ENCODE peak calls at places on chromosomes 5 and 9, in six cellular contexts. R, M, B, V, D and P are unnamed samples.

GRCh38 chr9:69380811-69381210 is 55.8 kb downstream of the ENTREP1 start:
- DNase-seq in B (no peak), R (no peak), D (peak; percentile 30), M (no peak), V (no peak), P (no peak)

GRCh38 chr9:13942695-13943094 is 371.2 kb downstream of the NFIB start:
- DNase-seq in D (peak; percentile 89), M (no peak), R (no peak), V (no peak), B (no peak), P (peak; percentile 88)

GRCh38 chr9:131179561-131180219 is 54.3 kb downstream of the NUP214 start:
- DNase-seq in V (no peak), D (peak; percentile 97), B (no peak), M (no peak), R (peak; percentile 33), P (peak; percentile 84)

GRCh38 chr9:17589771-17590170 is 10.9 kb downstream of the SH3GL2 start:
- DNase-seq in M (no peak), D (no peak), R (no peak), B (no peak), V (no peak), P (no peak)

GRCh38 chr9:105150991-105151685 is 93.3 kb upstream of the SLC44A1 start:
- DNase-seq in V (no peak), B (no peak), D (peak; percentile 27), R (no peak), M (no peak), P (peak; percentile 43)

GRCh38 chr5:172881691-172882370 is 47.8 kb downstream of the ERGIC1 start:
- DNase-seq in D (peak; percentile 56), B (no peak), V (no peak), M (no peak), R (peak; percentile 61), P (no peak)

GRCh38 chr5:428219-428618 is 14.8 kb upstream of the EXOC3 start:
- DNase-seq in R (no peak), B (no peak), V (no peak), M (no peak), D (no peak), P (no peak)

GRCh38 chr5:19577882-19578281 is 410.1 kb downstream of the CDH18 start:
- DNase-seq in B (no peak), D (no peak), V (no peak), M (no peak), R (no peak), P (no peak)